ENCODE peak calls at places on chromosomes 1 and 21, in four cellular contexts. C is skeletal muscle cell; P is stimulated activated effector memory CD8-positive, alpha-beta T cell treated with anti-CD3 and anti-CD28 coated beads, Interleukin-12 subunit alpha, Interleukin-12 subunit beta, amount 100 ng/mL, for 72 hours; B is foreskin fibroblast. D is an unnamed sample.

GRCh38 chr21:41247561-41247968 is 69.0 kb upstream of the FAM3B start:
- DNase-seq in P (no peak), C (no peak), B (no peak), D (no peak)

GRCh38 chr1:54287176-54287650 is 87.2 kb downstream of the MRPL37 start:
- DNase-seq in P (peak), B (peak), C (peak), D (peak)

GRCh38 chr1:24216254-24216653 is 29.2 kb upstream of the IFNLR1 start:
- DNase-seq in P (no peak), C (no peak), B (no peak), D (no peak)

GRCh38 chr1:118973536-118974160 is 14.5 kb downstream of the TBX15 start:
- DNase-seq in P (no peak), B (peak), C (peak), D (no peak)

GRCh38 chr21:44328242-44328895 is 10.8 kb downstream of the CFAP410 start:
- DNase-seq in P (no peak), C (no peak), B (no peak), D (no peak)

GRCh38 chr1:151619489-151620093 is 7.7 kb downstream of the SNX27 start:
- DNase-seq in C (no peak), P (no peak), B (peak), D (no peak)

GRCh38 chr1:219883400-219884332 is 44.7 kb downstream of the SLC30A10 start:
- DNase-seq in P (no peak), B (no peak), C (no peak), D (no peak)

GRCh38 chr1:179365342-179366092 is at the start of gene AXDND1:
- DNase-seq in B (peak), P (peak), C (peak), D (peak)

GRCh38 chr1:22143586-22144033 is 713 bp upstream of the WNT4 start:
- DNase-seq in B (no peak), P (no peak), C (no peak), D (no peak)

GRCh38 chr1:110298991-110299390 is 40.2 kb upstream of the RBM15 start:
- DNase-seq in P (no peak), C (no peak), B (peak), D (no peak)

GRCh38 chr1:170967042-170967910 is 31.9 kb downstream of the MROH9 start:
- DNase-seq in C (peak), B (peak), P (no peak), D (no peak)

GRCh38 chr1:180501865-180502360 is 464 bp downstream of the ACBD6 start:
- DNase-seq in P (no peak), C (no peak), B (no peak), D (no peak)

GRCh38 chr1:53687886-53688285 is 51.1 kb downstream of the GLIS1 start:
- DNase-seq in C (no peak), B (no peak), P (no peak), D (no peak)

GRCh38 chr21:34614443-34614692 is 545 bp downstream of the RCAN1 start:
- DNase-seq in C (no peak), P (no peak), B (no peak), D (no peak)

GRCh38 chr1:202085682-202086373 is 36.9 kb upstream of the GPR37L1 start:
- DNase-seq in C (no peak), B (peak), P (no peak), D (no peak)

GRCh38 chr1:214377886-214378285 is 96.9 kb downstream of the SMYD2 start:
- DNase-seq in C (no peak), P (no peak), B (peak), D (no peak)

GRCh38 chr1:173507205-173507846 is 30.2 kb downstream of the PRDX6 start:
- DNase-seq in B (peak), P (no peak), C (peak), D (no peak)

GRCh38 chr1:941588-942383 is 17.3 kb downstream of the NOC2L start:
- DNase-seq in C (peak), B (peak), P (no peak), D (no peak)

D was measured in NK-92 treated with Interleukin-12 subunit alpha and Interleukin-12 subunit beta, amount 100 ng/mL, for 24 hours.